ENCODE peak calls at places on chromosomes 5 and 9, in seven cellular contexts. One of them, this sample, is unnamed.

GRCh38 chr5:73115399-73116051 is 4.8 kb upstream of the TMEM171 start:
- DNase-seq in OCI-LY7: no peak
- DNase-seq in mammary epithelial cell: peak; percentile 67
- DNase-seq in GM12878: no peak
- DNase-seq in fibroblast of lung: peak; percentile 97
- DNase-seq in IMR-90: peak; percentile 98
- DNase-seq in neuronal stem cell: no peak
- DNase-seq in this sample: no peak

GRCh38 chr5:98638701-98639100 is 134.8 kb upstream of the RGMB start:
- DNase-seq in OCI-LY7: no peak
- DNase-seq in mammary epithelial cell: no peak
- DNase-seq in GM12878: no peak
- DNase-seq in fibroblast of lung: peak; percentile 95
- DNase-seq in IMR-90: peak; percentile 87
- DNase-seq in neuronal stem cell: no peak
- DNase-seq in this sample: no peak

GRCh38 chr9:75130621-75131020 is 42.3 kb downstream of the OSTF1 start:
- DNase-seq in OCI-LY7: no peak
- DNase-seq in mammary epithelial cell: no peak
- DNase-seq in GM12878: no peak
- DNase-seq in fibroblast of lung: peak; percentile 45
- DNase-seq in IMR-90: peak; percentile 66
- DNase-seq in neuronal stem cell: no peak
- DNase-seq in this sample: no peak

GRCh38 chr9:128114326-128115186 is 13.0 kb downstream of the PTGES2 start:
- DNase-seq in OCI-LY7: no peak
- DNase-seq in mammary epithelial cell: no peak
- DNase-seq in GM12878: no peak
- DNase-seq in fibroblast of lung: no peak
- DNase-seq in IMR-90: no peak
- DNase-seq in neuronal stem cell: no peak
- DNase-seq in this sample: peak; percentile 38

GRCh38 chr5:95191330-95191729 is 93.6 kb downstream of the MCTP1 start:
- DNase-seq in OCI-LY7: no peak
- DNase-seq in mammary epithelial cell: no peak
- DNase-seq in GM12878: peak; percentile 13
- DNase-seq in fibroblast of lung: no peak
- DNase-seq in IMR-90: no peak
- DNase-seq in neuronal stem cell: no peak
- DNase-seq in this sample: no peak

GRCh38 chr5:52693279-52693678 is 94.4 kb upstream of the ITGA1 start:
- DNase-seq in OCI-LY7: peak; percentile 0
- DNase-seq in mammary epithelial cell: peak; percentile 40
- DNase-seq in GM12878: no peak
- DNase-seq in fibroblast of lung: peak; percentile 32
- DNase-seq in IMR-90: peak; percentile 45
- DNase-seq in neuronal stem cell: no peak
- DNase-seq in this sample: no peak

GRCh38 chr5:144247131-144247530 is 76.5 kb downstream of the KCTD16 start:
- DNase-seq in OCI-LY7: no peak
- DNase-seq in mammary epithelial cell: no peak
- DNase-seq in GM12878: no peak
- DNase-seq in fibroblast of lung: no peak
- DNase-seq in IMR-90: no peak
- DNase-seq in neuronal stem cell: no peak
- DNase-seq in this sample: no peak

GRCh38 chr9:93586290-93587057 is 10.1 kb downstream of the PHF2 start:
- DNase-seq in OCI-LY7: no peak
- DNase-seq in mammary epithelial cell: no peak
- DNase-seq in GM12878: no peak
- DNase-seq in fibroblast of lung: no peak
- DNase-seq in IMR-90: no peak
- DNase-seq in neuronal stem cell: no peak
- DNase-seq in this sample: no peak

GRCh38 chr5:159510282-159510681 is 180.0 kb upstream of the IL12B start:
- DNase-seq in OCI-LY7: no peak
- DNase-seq in mammary epithelial cell: no peak
- DNase-seq in GM12878: no peak
- DNase-seq in fibroblast of lung: peak; percentile 84
- DNase-seq in IMR-90: peak; percentile 85
- DNase-seq in neuronal stem cell: peak; percentile 70
- DNase-seq in this sample: no peak

GRCh38 chr5:177389368-177390169 is 5.3 kb downstream of the SLC34A1 start:
- DNase-seq in OCI-LY7: peak; percentile 84
- DNase-seq in mammary epithelial cell: peak; percentile 96
- DNase-seq in GM12878: peak; percentile 71
- DNase-seq in fibroblast of lung: peak; percentile 93
- DNase-seq in IMR-90: peak; percentile 96
- DNase-seq in neuronal stem cell: no peak
- DNase-seq in this sample: peak; percentile 65

GRCh38 chr5:113552137-113552536 is 38.6 kb downstream of the YTHDC2 start:
- DNase-seq in OCI-LY7: no peak
- DNase-seq in mammary epithelial cell: no peak
- DNase-seq in GM12878: no peak
- DNase-seq in fibroblast of lung: no peak
- DNase-seq in IMR-90: no peak
- DNase-seq in neuronal stem cell: no peak
- DNase-seq in this sample: no peak

GRCh38 chr9:37464426-37465248 is 613 bp downstream of the ZBTB5 start:
- DNase-seq in OCI-LY7: peak; percentile 60
- DNase-seq in mammary epithelial cell: peak; percentile 85
- DNase-seq in GM12878: peak; percentile 30
- DNase-seq in fibroblast of lung: peak; percentile 69
- DNase-seq in IMR-90: peak; percentile 63
- DNase-seq in neuronal stem cell: no peak
- DNase-seq in this sample: peak; percentile 85

GRCh38 chr5:137560414-137560813 is 61.3 kb upstream of the SPOCK1 start:
- DNase-seq in OCI-LY7: no peak
- DNase-seq in mammary epithelial cell: peak; percentile 54
- DNase-seq in GM12878: no peak
- DNase-seq in fibroblast of lung: peak; percentile 61
- DNase-seq in IMR-90: no peak
- DNase-seq in neuronal stem cell: no peak
- DNase-seq in this sample: no peak

GRCh38 chr9:106800691-106801090 is 62.3 kb upstream of the ZNF462 start:
- DNase-seq in OCI-LY7: no peak
- DNase-seq in mammary epithelial cell: no peak
- DNase-seq in GM12878: no peak
- DNase-seq in fibroblast of lung: peak; percentile 6
- DNase-seq in IMR-90: no peak
- DNase-seq in neuronal stem cell: no peak
- DNase-seq in this sample: no peak

GRCh38 chr5:88787856-88788255 is 95.1 kb downstream of the MEF2C start:
- DNase-seq in OCI-LY7: no peak
- DNase-seq in mammary epithelial cell: no peak
- DNase-seq in GM12878: no peak
- DNase-seq in fibroblast of lung: peak; percentile 62
- DNase-seq in IMR-90: no peak
- DNase-seq in neuronal stem cell: no peak
- DNase-seq in this sample: no peak

GRCh38 chr5:142422426-142422825 is 97.6 kb upstream of the SPRY4 start:
- DNase-seq in OCI-LY7: no peak
- DNase-seq in mammary epithelial cell: peak; percentile 53
- DNase-seq in GM12878: no peak
- DNase-seq in fibroblast of lung: peak; percentile 80
- DNase-seq in IMR-90: peak; percentile 85
- DNase-seq in neuronal stem cell: no peak
- DNase-seq in this sample: no peak

GRCh38 chr5:174491265-174491664 is 233.1 kb upstream of the MSX2 start:
- DNase-seq in OCI-LY7: no peak
- DNase-seq in mammary epithelial cell: no peak
- DNase-seq in GM12878: no peak
- DNase-seq in fibroblast of lung: no peak
- DNase-seq in IMR-90: no peak
- DNase-seq in neuronal stem cell: no peak
- DNase-seq in this sample: no peak

GRCh38 chr5:74402553-74402952 is 238.0 kb downstream of the ENC1 start:
- DNase-seq in OCI-LY7: no peak
- DNase-seq in mammary epithelial cell: no peak
- DNase-seq in GM12878: no peak
- DNase-seq in fibroblast of lung: peak; percentile 35
- DNase-seq in IMR-90: no peak
- DNase-seq in neuronal stem cell: no peak
- DNase-seq in this sample: no peak

DNA sequence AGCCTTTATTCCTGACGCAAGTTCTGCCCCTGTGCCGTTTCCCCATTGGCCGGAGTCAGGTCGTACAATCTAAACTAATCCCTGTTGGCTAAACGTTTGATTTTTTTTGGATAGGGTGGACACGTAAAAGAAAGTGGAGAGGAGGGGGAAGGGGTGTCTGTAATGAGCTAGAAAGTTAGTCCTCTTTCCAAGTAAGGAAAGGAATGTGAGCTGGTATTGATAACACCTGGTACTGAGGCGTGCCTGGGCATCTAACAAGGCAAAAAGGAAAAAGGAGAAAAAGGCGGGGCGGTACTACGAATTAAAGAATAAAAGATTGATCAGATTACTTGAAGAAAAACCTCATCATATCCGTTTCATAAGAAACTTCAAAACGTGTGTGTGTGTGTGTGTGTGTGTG is 665.2 kb downstream of the ANXA1 start:
- DNase-seq in OCI-LY7: no peak
- DNase-seq in mammary epithelial cell: peak; percentile 31
- DNase-seq in GM12878: no peak
- DNase-seq in fibroblast of lung: no peak
- DNase-seq in IMR-90: no peak
- DNase-seq in neuronal stem cell: no peak
- DNase-seq in this sample: no peak
- H3K4me2 ChIP-seq in OCI-LY7: no peak overlapping the region
- H3K4me2 ChIP-seq in mammary epithelial cell: no peak overlapping the region
- H3K4me2 ChIP-seq in GM12878: no peak overlapping the region
- H3K4me2 ChIP-seq in fibroblast of lung: no peak overlapping the region
- H3K4me2 ChIP-seq in IMR-90: no peak overlapping the region
- H3K4me2 ChIP-seq in neuronal stem cell: no peak overlapping the region
- H3K4me2 ChIP-seq in this sample: no peak overlapping the region

DNA sequence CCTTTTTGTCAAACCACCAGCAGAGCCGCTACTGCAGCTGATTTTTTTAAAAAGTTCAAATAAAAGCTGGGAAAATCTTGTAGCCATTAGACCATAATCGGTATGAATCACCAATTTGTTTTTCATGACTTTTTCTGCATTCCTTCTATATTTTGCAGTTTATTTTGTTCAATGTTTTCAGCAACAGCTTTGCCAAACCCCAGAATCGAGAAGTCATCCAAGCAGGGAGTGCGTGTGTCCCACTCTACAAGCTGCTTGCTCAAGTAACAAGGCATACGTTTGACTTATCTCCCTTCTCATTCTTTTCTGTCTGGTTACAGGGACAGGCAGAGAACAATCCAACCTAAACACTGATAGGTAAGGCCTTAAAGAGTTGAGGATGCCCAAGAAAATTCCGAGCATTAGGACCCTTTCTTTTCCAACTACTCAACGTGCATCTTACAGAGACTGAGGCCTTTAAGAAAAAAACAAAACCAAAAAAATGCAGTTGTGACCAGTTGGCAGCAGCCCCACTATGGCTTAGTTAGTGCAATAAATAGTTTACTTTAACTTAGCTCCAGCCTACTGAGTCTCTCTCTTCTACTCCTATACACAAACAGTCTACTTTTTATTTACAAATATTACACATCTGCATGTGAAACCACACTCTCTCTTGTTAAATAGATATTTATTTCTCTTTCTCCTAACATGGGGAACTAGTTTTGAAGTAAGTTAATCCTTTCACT is 134.7 kb upstream of the SLIT3 start:
- DNase-seq in OCI-LY7: no peak
- DNase-seq in mammary epithelial cell: no peak
- DNase-seq in GM12878: no peak
- DNase-seq in fibroblast of lung: peak; percentile 53
- DNase-seq in IMR-90: no peak
- DNase-seq in neuronal stem cell: no peak
- DNase-seq in this sample: no peak
- H3K4me2 ChIP-seq in OCI-LY7: no peak overlapping the region
- H3K4me2 ChIP-seq in mammary epithelial cell: no peak overlapping the region
- H3K4me2 ChIP-seq in GM12878: no peak overlapping the region
- H3K4me2 ChIP-seq in fibroblast of lung: no peak overlapping the region
- H3K4me2 ChIP-seq in IMR-90: no peak overlapping the region
- H3K4me2 ChIP-seq in neuronal stem cell: no peak overlapping the region
- H3K4me2 ChIP-seq in this sample: no peak overlapping the region

GRCh38 chr5:57817001-57817453 is 334.4 kb upstream of the ACTBL2 start:
- DNase-seq in OCI-LY7: no peak
- DNase-seq in mammary epithelial cell: peak; percentile 82
- DNase-seq in GM12878: no peak
- DNase-seq in fibroblast of lung: peak; percentile 70
- DNase-seq in IMR-90: no peak
- DNase-seq in neuronal stem cell: no peak
- DNase-seq in this sample: no peak

GRCh38 chr5:57818397-57818796 is 335.8 kb upstream of the ACTBL2 start:
- DNase-seq in OCI-LY7: no peak
- DNase-seq in mammary epithelial cell: no peak
- DNase-seq in GM12878: no peak
- DNase-seq in fibroblast of lung: no peak
- DNase-seq in IMR-90: no peak
- DNase-seq in neuronal stem cell: no peak
- DNase-seq in this sample: no peak

GRCh38 chr5:57817924-57818323 is 335.3 kb upstream of the ACTBL2 start:
- DNase-seq in OCI-LY7: no peak
- DNase-seq in mammary epithelial cell: no peak
- DNase-seq in GM12878: no peak
- DNase-seq in fibroblast of lung: peak; percentile 39
- DNase-seq in IMR-90: no peak
- DNase-seq in neuronal stem cell: no peak
- DNase-seq in this sample: no peak

DNA sequence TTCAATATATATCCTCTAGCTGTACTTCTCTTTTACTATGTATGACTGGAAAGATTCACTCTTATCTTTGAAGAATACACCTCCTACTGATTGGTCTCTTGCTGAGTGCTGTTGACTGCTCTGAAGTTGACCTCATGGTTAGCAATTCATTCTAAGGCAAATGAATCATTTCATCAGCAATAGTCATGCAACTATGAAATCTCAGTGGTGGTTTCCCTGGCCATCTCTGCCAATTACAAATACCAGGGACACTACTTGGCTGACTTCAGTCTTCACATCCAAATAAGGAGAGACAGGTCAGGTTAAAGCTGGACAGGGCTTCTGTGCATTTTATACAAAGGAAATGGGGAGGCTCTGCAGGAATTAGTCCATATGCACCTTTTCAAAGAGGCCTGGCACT is 333.5 kb upstream of the ACTBL2 start:
- DNase-seq in OCI-LY7: no peak
- DNase-seq in mammary epithelial cell: peak; percentile 97
- DNase-seq in GM12878: no peak
- DNase-seq in fibroblast of lung: peak; percentile 99
- DNase-seq in IMR-90: peak; percentile 98
- DNase-seq in neuronal stem cell: no peak
- DNase-seq in this sample: no peak
- H3K4me2 ChIP-seq in OCI-LY7: no peak overlapping the region
- H3K4me2 ChIP-seq in mammary epithelial cell: no peak overlapping the region
- H3K4me2 ChIP-seq in GM12878: no peak overlapping the region
- H3K4me2 ChIP-seq in fibroblast of lung: no peak overlapping the region
- H3K4me2 ChIP-seq in IMR-90: no peak overlapping the region
- H3K4me2 ChIP-seq in neuronal stem cell: no peak overlapping the region
- H3K4me2 ChIP-seq in this sample: no peak overlapping the region

GRCh38 chr9:69486498-69486897 is 161.5 kb downstream of the ENTREP1 start:
- DNase-seq in OCI-LY7: no peak
- DNase-seq in mammary epithelial cell: no peak
- DNase-seq in GM12878: no peak
- DNase-seq in fibroblast of lung: peak; percentile 3
- DNase-seq in IMR-90: no peak
- DNase-seq in neuronal stem cell: no peak
- DNase-seq in this sample: peak; percentile 20

GRCh38 chr9:69484023-69484422 is 159.0 kb downstream of the ENTREP1 start:
- DNase-seq in OCI-LY7: no peak
- DNase-seq in mammary epithelial cell: no peak
- DNase-seq in GM12878: no peak
- DNase-seq in fibroblast of lung: no peak
- DNase-seq in IMR-90: no peak
- DNase-seq in neuronal stem cell: no peak
- DNase-seq in this sample: no peak

GRCh38 chr9:69485466-69485865 is 160.5 kb downstream of the ENTREP1 start:
- DNase-seq in OCI-LY7: no peak
- DNase-seq in mammary epithelial cell: no peak
- DNase-seq in GM12878: no peak
- DNase-seq in fibroblast of lung: no peak
- DNase-seq in IMR-90: no peak
- DNase-seq in neuronal stem cell: no peak
- DNase-seq in this sample: peak; percentile 6
- H3K4me2 ChIP-seq in OCI-LY7: no peak overlapping the region
- H3K4me2 ChIP-seq in mammary epithelial cell: no peak overlapping the region
- H3K4me2 ChIP-seq in GM12878: no peak overlapping the region
- H3K4me2 ChIP-seq in fibroblast of lung: no peak overlapping the region
- H3K4me2 ChIP-seq in IMR-90: no peak overlapping the region
- H3K4me2 ChIP-seq in neuronal stem cell: no peak overlapping the region
- H3K4me2 ChIP-seq in this sample: no peak overlapping the region